ENCODE peak calls at places on chromosomes 13 and 19, in seven cellular contexts. E is activated CD8-positive, alpha-beta memory T cell treated with anti-CD3 and anti-CD28 coated beads for 48 hours; T is H1; N is activated CD4-positive, CD25-positive, alpha-beta regulatory T cell; R is HS-5; F is C1 segment of cervical spinal cord; Z is hippocampal formation. Y is an unnamed sample.
A peak's percentile ranks its signal among the peaks of the same experiment; 100 is the strongest.

GRCh38 chr13:27424246-27425150 is at the start of gene GTF3A:
- DNase-seq in E (peak; percentile 83), T (peak; percentile 46), N (peak; percentile 84), R (no peak), F (peak; percentile 39), Z (peak; percentile 82), Y (no peak)

GRCh38 chr13:26983533-26984315 is 187.9 kb downstream of the USP12 start:
- DNase-seq in E (no peak), T (no peak), N (no peak), R (no peak), F (no peak), Z (no peak), Y (no peak)

GRCh38 chr13:73268306-73268705 is 209.5 kb downstream of the KLF5 start:
- DNase-seq in E (no peak), T (no peak), N (no peak), R (peak; percentile 38), F (no peak), Z (no peak), Y (no peak)

GRCh38 chr19:50772408-50773311 is 2.4 kb downstream of the GPR32 start:
- DNase-seq in E (no peak), T (no peak), N (no peak), R (no peak), F (no peak), Z (no peak), Y (no peak)

GRCh38 chr13:54029720-54030119 is 1001.1 kb downstream of the OLFM4 start:
- DNase-seq in E (no peak), T (no peak), N (no peak), R (no peak), F (no peak), Z (no peak), Y (no peak)

GRCh38 chr13:46593403-46593802 is 40.4 kb downstream of the LRCH1 start:
- DNase-seq in E (no peak), T (no peak), N (peak; percentile 5), R (no peak), F (no peak), Z (no peak), Y (no peak)

GRCh38 chr19:44430956-44431355 is 17.3 kb downstream of the ZNF229 start:
- DNase-seq in E (no peak), T (no peak), N (no peak), R (peak; percentile 41), F (no peak), Z (no peak), Y (no peak)

GRCh38 chr13:112209266-112209665 is 142.3 kb downstream of the SOX1 start:
- DNase-seq in E (no peak), T (no peak), N (no peak), R (no peak), F (no peak), Z (no peak), Y (no peak)

GRCh38 chr13:93872948-93873347 is 606.5 kb downstream of the DCT start:
- DNase-seq in E (no peak), T (no peak), N (no peak), R (no peak), F (no peak), Z (no peak), Y (no peak)

GRCh38 chr13:113506025-113506685 is 15.6 kb upstream of the DCUN1D2 start:
- DNase-seq in E (no peak), T (no peak), N (no peak), R (no peak), F (no peak), Z (no peak), Y (no peak)

GRCh38 chr13:36026556-36026955 is 104.6 kb downstream of the DCLK1 start:
- DNase-seq in E (no peak), T (no peak), N (no peak), R (no peak), F (no peak), Z (no peak), Y (no peak)

GRCh38 chr19:55486043-55486970 is 1.3 kb downstream of the NAT14 start:
- DNase-seq in E (no peak), T (no peak), N (no peak), R (no peak), F (no peak), Z (no peak), Y (no peak)

GRCh38 chr19:31380854-31381253 is 31.6 kb upstream of the TSHZ3 start:
- DNase-seq in E (no peak), T (no peak), N (no peak), R (no peak), F (no peak), Z (no peak), Y (no peak)

GRCh38 chr13:106102776-106103175 is 432.7 kb downstream of the EFNB2 start:
- DNase-seq in E (no peak), T (no peak), N (no peak), R (no peak), F (no peak), Z (no peak), Y (no peak)

GRCh38 chr13:59300347-59301165 is 863.2 kb downstream of the DIAPH3 start:
- DNase-seq in E (no peak), T (no peak), N (no peak), R (no peak), F (no peak), Z (no peak), Y (no peak)

GRCh38 chr13:45482571-45483173 is 17.9 kb downstream of the COG3 start:
- DNase-seq in E (no peak), T (no peak), N (no peak), R (no peak), F (no peak), Z (no peak), Y (no peak)

GRCh38 chr19:46840157-46840942 is 10.3 kb downstream of the AP2S1 start:
- DNase-seq in E (no peak), T (no peak), N (peak; percentile 32), R (no peak), F (no peak), Z (peak; percentile 32), Y (no peak)

GRCh38 chr19:38665950-38666661 is 18.7 kb downstream of the ACTN4 start:
- DNase-seq in E (no peak), T (peak; percentile 92), N (no peak), R (no peak), F (no peak), Z (no peak), Y (peak; percentile 93)

GRCh38 chr19:50258918-50259372 is 55.5 kb downstream of the MYH14 start:
- DNase-seq in E (peak; percentile 9), T (peak; percentile 36), N (no peak), R (no peak), F (no peak), Z (no peak), Y (no peak)

GRCh38 chr13:20197361-20197834 is 4.7 kb upstream of the GJB2 start:
- DNase-seq in E (no peak), T (no peak), N (no peak), R (no peak), F (no peak), Z (no peak), Y (no peak)

GRCh38 chr13:41588899-41589298 is 131.5 kb downstream of the RGCC start:
- DNase-seq in E (no peak), T (no peak), N (no peak), R (peak; percentile 53), F (no peak), Z (no peak), Y (no peak)

GRCh38 chr19:16319466-16319865 is 5.2 kb upstream of the KLF2 start:
- DNase-seq in E (no peak), T (no peak), N (no peak), R (no peak), F (no peak), Z (no peak), Y (no peak)

GRCh38 chr13:109572389-109572788 is 214.0 kb downstream of the IRS2 start:
- DNase-seq in E (no peak), T (no peak), N (no peak), R (no peak), F (no peak), Z (no peak), Y (no peak)

GRCh38 chr13:21897140-21897539 is 226.3 kb downstream of the FGF9 start:
- DNase-seq in E (no peak), T (no peak), N (no peak), R (no peak), F (no peak), Z (no peak), Y (no peak)

GRCh38 chr19:46637224-46637623 is 1.2 kb upstream of the GNG8 start:
- DNase-seq in E (no peak), T (no peak), N (no peak), R (no peak), F (no peak), Z (peak; percentile 23), Y (no peak)

GRCh38 chr19:31344403-31344802 is 4.8 kb downstream of the TSHZ3 start:
- DNase-seq in E (no peak), T (no peak), N (no peak), R (no peak), F (no peak), Z (no peak), Y (no peak)

GRCh38 chr13:79341202-79341601 is 64.9 kb downstream of the RBM26 start:
- DNase-seq in E (no peak), T (no peak), N (no peak), R (no peak), F (no peak), Z (no peak), Y (no peak)

GRCh38 chr13:104256701-104257100 is 1190.5 kb upstream of the SLC10A2 start:
- DNase-seq in E (no peak), T (no peak), N (no peak), R (no peak), F (no peak), Z (no peak), Y (no peak)

GRCh38 chr19:16828990-16829821 is at the start of gene SIN3B:
- DNase-seq in E (peak; percentile 86), T (peak; percentile 61), N (peak; percentile 79), R (peak; percentile 46), F (peak; percentile 48), Z (peak; percentile 76), Y (peak; percentile 25)

GRCh38 chr13:83613524-83613923 is 268.8 kb downstream of the SLITRK1 start:
- DNase-seq in E (no peak), T (no peak), N (no peak), R (no peak), F (no peak), Z (no peak), Y (no peak)

GRCh38 chr13:27171830-27172494 is 351 bp upstream of the USP12 start:
- DNase-seq in E (peak; percentile 76), T (no peak), N (peak; percentile 92), R (no peak), F (peak; percentile 58), Z (peak; percentile 91), Y (no peak)

GRCh38 chr13:75123428-75123827 is 358.5 kb downstream of the TBC1D4 start:
- DNase-seq in E (no peak), T (no peak), N (no peak), R (no peak), F (no peak), Z (no peak), Y (no peak)

GRCh38 chr19:43651758-43652545 is 12.3 kb upstream of the CADM4 start:
- DNase-seq in E (no peak), T (no peak), N (no peak), R (no peak), F (no peak), Z (peak; percentile 60), Y (no peak)